ENCODE peak calls at places on chromosomes 12 and 14, in eight cellular contexts. One of them, this sample, is unnamed.

GRCh38 chr14:89279649-89280232 is 137.3 kb downstream of the FOXN3 start:
- DNase-seq in lower leg skin: no peak
- DNase-seq in GM12864: no peak
- DNase-seq in effector memory CD4-positive, alpha-beta T cell: no peak
- DNase-seq in WTC11: no peak
- DNase-seq in stimulated activated CD8-positive, alpha-beta memory T cell treated with anti-CD3 and anti-CD28 coated beads, Interleukin-2, amount 100 ng/mL, for 1 hour: no peak
- DNase-seq in GM18507: no peak
- DNase-seq in MV-4-11: no peak
- DNase-seq in this sample: peak; percentile 70

GRCh38 chr14:91036741-91037469 is 23.5 kb downstream of the RPS6KA5 start:
- DNase-seq in WTC11: no peak
- DNase-seq in MV-4-11: no peak
- DNase-seq in GM12864: no peak
- DNase-seq in stimulated activated CD8-positive, alpha-beta memory T cell treated with anti-CD3 and anti-CD28 coated beads, Interleukin-2, amount 100 ng/mL, for 1 hour: no peak
- DNase-seq in effector memory CD4-positive, alpha-beta T cell: no peak
- DNase-seq in GM18507: no peak
- DNase-seq in lower leg skin: no peak
- DNase-seq in this sample: no peak

GRCh38 chr14:76375484-76375883 is 453 bp upstream of the ESRRB start:
- DNase-seq in GM18507: no peak
- DNase-seq in lower leg skin: no peak
- DNase-seq in effector memory CD4-positive, alpha-beta T cell: no peak
- DNase-seq in stimulated activated CD8-positive, alpha-beta memory T cell treated with anti-CD3 and anti-CD28 coated beads, Interleukin-2, amount 100 ng/mL, for 1 hour: no peak
- DNase-seq in WTC11: no peak
- DNase-seq in GM12864: no peak
- DNase-seq in MV-4-11: no peak
- DNase-seq in this sample: no peak

GRCh38 chr14:39417014-39417413 is 15.2 kb downstream of the FBXO33 start:
- DNase-seq in WTC11: peak; percentile 55
- DNase-seq in stimulated activated CD8-positive, alpha-beta memory T cell treated with anti-CD3 and anti-CD28 coated beads, Interleukin-2, amount 100 ng/mL, for 1 hour: no peak
- DNase-seq in GM18507: no peak
- DNase-seq in lower leg skin: no peak
- DNase-seq in GM12864: no peak
- DNase-seq in MV-4-11: no peak
- DNase-seq in effector memory CD4-positive, alpha-beta T cell: no peak
- DNase-seq in this sample: peak; percentile 16

GRCh38 chr12:76029982-76030377 is 1.6 kb downstream of the PHLDA1 start:
- DNase-seq in stimulated activated CD8-positive, alpha-beta memory T cell treated with anti-CD3 and anti-CD28 coated beads, Interleukin-2, amount 100 ng/mL, for 1 hour: no peak
- DNase-seq in GM18507: no peak
- DNase-seq in MV-4-11: no peak
- DNase-seq in effector memory CD4-positive, alpha-beta T cell: peak; percentile 11
- DNase-seq in GM12864: no peak
- DNase-seq in lower leg skin: no peak
- DNase-seq in WTC11: peak; percentile 22
- DNase-seq in this sample: peak; percentile 26

GRCh38 chr14:21734457-21735074 is 60.9 kb upstream of the OR4E1 start:
- DNase-seq in WTC11: no peak
- DNase-seq in lower leg skin: no peak
- DNase-seq in MV-4-11: peak; percentile 35
- DNase-seq in effector memory CD4-positive, alpha-beta T cell: peak; percentile 22
- DNase-seq in stimulated activated CD8-positive, alpha-beta memory T cell treated with anti-CD3 and anti-CD28 coated beads, Interleukin-2, amount 100 ng/mL, for 1 hour: no peak
- DNase-seq in GM12864: peak; percentile 29
- DNase-seq in GM18507: no peak
- DNase-seq in this sample: peak; percentile 40

GRCh38 chr12:122291431-122291830 is 25.1 kb upstream of the VPS33A start:
- DNase-seq in lower leg skin: no peak
- DNase-seq in GM18507: no peak
- DNase-seq in effector memory CD4-positive, alpha-beta T cell: no peak
- DNase-seq in MV-4-11: no peak
- DNase-seq in stimulated activated CD8-positive, alpha-beta memory T cell treated with anti-CD3 and anti-CD28 coated beads, Interleukin-2, amount 100 ng/mL, for 1 hour: no peak
- DNase-seq in WTC11: no peak
- DNase-seq in GM12864: no peak
- DNase-seq in this sample: no peak

GRCh38 chr14:94062344-94062904 is 18.6 kb downstream of the DDX24 start:
- DNase-seq in effector memory CD4-positive, alpha-beta T cell: no peak
- DNase-seq in GM18507: no peak
- DNase-seq in GM12864: no peak
- DNase-seq in MV-4-11: no peak
- DNase-seq in stimulated activated CD8-positive, alpha-beta memory T cell treated with anti-CD3 and anti-CD28 coated beads, Interleukin-2, amount 100 ng/mL, for 1 hour: no peak
- DNase-seq in lower leg skin: peak; percentile 60
- DNase-seq in WTC11: no peak
- DNase-seq in this sample: no peak

GRCh38 chr12:25419595-25419994 is 133.5 kb downstream of the LMNTD1 start:
- DNase-seq in lower leg skin: no peak
- DNase-seq in MV-4-11: no peak
- DNase-seq in stimulated activated CD8-positive, alpha-beta memory T cell treated with anti-CD3 and anti-CD28 coated beads, Interleukin-2, amount 100 ng/mL, for 1 hour: no peak
- DNase-seq in GM12864: no peak
- DNase-seq in GM18507: no peak
- DNase-seq in WTC11: no peak
- DNase-seq in effector memory CD4-positive, alpha-beta T cell: no peak
- DNase-seq in this sample: no peak

GRCh38 chr12:71183018-71183417 is 25.2 kb upstream of the TSPAN8 start:
- DNase-seq in GM12864: no peak
- DNase-seq in effector memory CD4-positive, alpha-beta T cell: no peak
- DNase-seq in stimulated activated CD8-positive, alpha-beta memory T cell treated with anti-CD3 and anti-CD28 coated beads, Interleukin-2, amount 100 ng/mL, for 1 hour: no peak
- DNase-seq in MV-4-11: no peak
- DNase-seq in GM18507: no peak
- DNase-seq in lower leg skin: no peak
- DNase-seq in WTC11: no peak
- DNase-seq in this sample: no peak

GRCh38 chr12:28988384-28988704 is 160.7 kb upstream of the FAR2 start:
- DNase-seq in MV-4-11: no peak
- DNase-seq in stimulated activated CD8-positive, alpha-beta memory T cell treated with anti-CD3 and anti-CD28 coated beads, Interleukin-2, amount 100 ng/mL, for 1 hour: no peak
- DNase-seq in effector memory CD4-positive, alpha-beta T cell: no peak
- DNase-seq in GM12864: no peak
- DNase-seq in WTC11: no peak
- DNase-seq in GM18507: no peak
- DNase-seq in lower leg skin: no peak
- DNase-seq in this sample: no peak

GRCh38 chr12:104680070-104680469 is 223.3 kb downstream of the CHST11 start:
- DNase-seq in stimulated activated CD8-positive, alpha-beta memory T cell treated with anti-CD3 and anti-CD28 coated beads, Interleukin-2, amount 100 ng/mL, for 1 hour: no peak
- DNase-seq in GM12864: no peak
- DNase-seq in effector memory CD4-positive, alpha-beta T cell: no peak
- DNase-seq in MV-4-11: peak; percentile 87
- DNase-seq in lower leg skin: no peak
- DNase-seq in WTC11: no peak
- DNase-seq in GM18507: no peak
- DNase-seq in this sample: no peak

GRCh38 chr12:42129595-42130204 is 15.0 kb downstream of the GXYLT1 start:
- DNase-seq in MV-4-11: peak; percentile 48
- DNase-seq in lower leg skin: no peak
- DNase-seq in GM12864: no peak
- DNase-seq in effector memory CD4-positive, alpha-beta T cell: no peak
- DNase-seq in stimulated activated CD8-positive, alpha-beta memory T cell treated with anti-CD3 and anti-CD28 coated beads, Interleukin-2, amount 100 ng/mL, for 1 hour: no peak
- DNase-seq in WTC11: no peak
- DNase-seq in GM18507: no peak
- DNase-seq in this sample: peak; percentile 87

This sample was measured in cerebellar cortex.